ENCODE peak calls at places on chromosomes 4 and X, in seven cellular contexts. C, J, F, R, I, N and W are unnamed samples.

GRCh38 chrX:27336466-27337091 is 126.6 kb downstream of the PPP4R3C start:
- DNase-seq in I (peak; percentile 0), N (no peak), J (peak; percentile 23), R (peak; percentile 1), C (peak; percentile 35), F (peak; percentile 18), W (no peak)

GRCh38 chrX:19174401-19175025 is 52.2 kb upstream of the ADGRG2 start:
- DNase-seq in R (peak; percentile 83), C (no peak), N (no peak), I (peak; percentile 78), F (no peak), J (peak; percentile 81), W (peak; percentile 10)

GRCh38 chr4:99710681-99711345 is 53.2 kb upstream of the C4orf54 start:
- DNase-seq in J (no peak), F (no peak), R (no peak), C (no peak), N (no peak), I (no peak), W (no peak)

GRCh38 chrX:9595131-9595530 is 130.3 kb downstream of the TBL1X start:
- DNase-seq in C (no peak), R (no peak), I (peak; percentile 30), J (no peak), N (no peak), F (no peak), W (no peak)

GRCh38 chr4:11614426-11614825 is 185.7 kb upstream of the HS3ST1 start:
- DNase-seq in R (no peak), N (no peak), C (no peak), J (peak; percentile 28), I (no peak), F (no peak), W (no peak)

GRCh38 chr4:71259911-71260331 is 78.9 kb upstream of the SLC4A4 start:
- DNase-seq in J (no peak), R (no peak), F (no peak), N (no peak), I (peak; percentile 24), C (no peak), W (no peak)

GRCh38 chr4:67198757-67199156 is 346.5 kb downstream of the CENPC start:
- DNase-seq in I (peak; percentile 67), C (no peak), R (no peak), F (peak; percentile 4), J (peak; percentile 48), N (no peak), W (no peak)

GRCh38 chr4:67776746-67777145 is 22.6 kb upstream of the GNRHR start:
- DNase-seq in I (no peak), C (no peak), R (no peak), N (no peak), J (no peak), F (no peak), W (no peak)

GRCh38 chr4:17029432-17029831 is 131.0 kb upstream of the LDB2 start:
- DNase-seq in R (no peak), F (no peak), N (no peak), C (no peak), I (no peak), J (no peak), W (no peak)

GRCh38 chrX:31036895-31037294 is 34.9 kb downstream of the FTHL17 start:
- DNase-seq in C (peak; percentile 12), I (peak; percentile 31), R (peak; percentile 58), F (peak; percentile 24), J (peak; percentile 31), N (no peak), W (peak; percentile 1)

GRCh38 chr4:4227510-4228355 is 1.0 kb upstream of the OTOP1 start:
- DNase-seq in R (no peak), J (no peak), F (no peak), I (no peak), C (no peak), N (no peak), W (no peak)

GRCh38 chr4:37219251-37219650 is 25.3 kb upstream of the NWD2 start:
- DNase-seq in C (no peak), N (no peak), J (no peak), F (no peak), R (no peak), I (no peak), W (no peak)

GRCh38 chr4:168848977-168849687 is 160.9 kb downstream of the CBR4 start:
- DNase-seq in F (no peak), I (peak; percentile 81), N (no peak), R (no peak), J (no peak), C (no peak), W (no peak)

GRCh38 chr4:96293806-96294205 is 453.9 kb downstream of the PDHA2 start:
- DNase-seq in J (peak; percentile 15), I (no peak), R (no peak), C (peak; percentile 4), F (no peak), N (no peak), W (no peak)

GRCh38 chrX:23742174-23742692 is 843 bp downstream of the ACOT9 start:
- DNase-seq in N (no peak), C (no peak), J (peak; percentile 64), R (peak; percentile 81), I (peak; percentile 80), F (peak; percentile 18), W (peak; percentile 56)

GRCh38 chr4:21992330-21992729 is 43.8 kb upstream of the KCNIP4 start:
- DNase-seq in C (no peak), R (no peak), I (peak; percentile 92), J (no peak), F (no peak), N (no peak), W (peak; percentile 57)

GRCh38 chr4:47278631-47279030 is 184.9 kb downstream of the COMMD8 start:
- DNase-seq in F (no peak), R (peak; percentile 10), J (no peak), I (no peak), N (no peak), C (peak; percentile 59), W (no peak)

GRCh38 chrX:134622813-134623185 is 35.5 kb downstream of the PLAC1 start:
- DNase-seq in I (no peak), N (no peak), J (no peak), R (no peak), F (no peak), C (no peak), W (no peak)

GRCh38 chrX:27599928-27600327 is 9.8 kb downstream of the DCAF8L2 start:
- DNase-seq in I (peak; percentile 50), F (no peak), C (no peak), J (peak; percentile 42), N (no peak), R (no peak), W (no peak)

GRCh38 chr4:166128452-166128851 is 255.4 kb downstream of the TLL1 start:
- DNase-seq in J (no peak), F (no peak), C (no peak), N (no peak), I (peak; percentile 87), R (peak; percentile 57), W (no peak)

GRCh38 chr4:140689628-140690027 is 66.6 kb downstream of the TBC1D9 start:
- DNase-seq in F (no peak), N (no peak), R (no peak), C (no peak), J (no peak), I (no peak), W (no peak)

GRCh38 chr4:54941994-54942552 is 183.3 kb downstream of the KDR start:
- DNase-seq in N (peak; percentile 35), C (no peak), R (no peak), I (no peak), F (no peak), J (no peak), W (no peak)

GRCh38 chr4:57136281-57136680 is 26.1 kb upstream of the IGFBP7 start:
- DNase-seq in I (peak; percentile 60), R (peak; percentile 66), J (no peak), F (no peak), C (no peak), N (no peak), W (no peak)

GRCh38 chrX:2614911-2615310 is 76.2 kb upstream of the CD99 start:
- DNase-seq in F (no peak), C (no peak), I (peak; percentile 85), J (peak; percentile 57), R (peak; percentile 91), N (no peak), W (peak; percentile 43)

GRCh38 chr4:111434581-111434980 is 710.7 kb upstream of the FAM241A start:
- DNase-seq in F (no peak), C (no peak), I (peak; percentile 8), R (peak; percentile 41), J (no peak), N (no peak), W (no peak)

GRCh38 chr4:100348472-100348871 is 158.2 kb upstream of the DDIT4L start:
- DNase-seq in I (peak; percentile 85), J (peak; percentile 84), R (peak; percentile 89), C (no peak), N (no peak), F (no peak), W (peak; percentile 14)

GRCh38 chrX:138771042-138771441 is 59.5 kb upstream of the FGF13 start:
- DNase-seq in R (no peak), N (no peak), F (no peak), J (no peak), C (no peak), I (peak; percentile 18), W (no peak)

GRCh38 chrX:138769918-138770317 is 58.4 kb upstream of the FGF13 start:
- DNase-seq in N (no peak), J (no peak), R (no peak), F (no peak), I (no peak), C (no peak), W (no peak)

GRCh38 chrX:138777230-138777629 is 65.7 kb upstream of the FGF13 start:
- DNase-seq in C (no peak), I (no peak), N (no peak), R (no peak), J (no peak), F (no peak), W (no peak)

GRCh38 chrX:138775501-138775900 is 64.0 kb upstream of the FGF13 start:
- DNase-seq in N (no peak), C (no peak), I (peak; percentile 61), R (peak; percentile 24), J (peak; percentile 26), F (peak; percentile 18), W (peak; percentile 5)
- TF ChIP-seq CTCF in N (peak; percentile 10), C (peak; percentile 45), I (peak; percentile 45), R (peak; percentile 29), J (peak; percentile 35), F (no peak), W (peak; percentile 44)

DNA sequence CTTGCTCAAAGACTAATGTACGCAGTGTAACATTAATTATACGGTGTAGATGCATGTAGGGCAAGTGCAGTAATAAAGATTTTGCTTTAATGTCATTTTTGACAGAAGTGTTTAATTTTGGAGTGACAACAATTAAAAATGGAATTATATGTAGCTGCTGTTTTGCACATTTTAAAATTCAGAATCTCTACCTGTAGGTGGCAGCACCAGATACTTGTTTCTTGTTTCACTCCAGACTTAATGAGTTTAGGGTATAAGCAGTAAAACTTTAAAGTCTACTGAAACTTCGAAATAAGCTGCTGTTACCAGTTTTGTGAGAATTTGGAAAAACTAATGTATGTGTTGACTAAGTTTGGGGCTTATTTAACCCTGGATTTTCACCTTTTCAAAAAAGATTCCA is 144.9 kb downstream of the POLA1 start:
- DNase-seq in I (peak; percentile 64), J (peak; percentile 31), R (peak; percentile 46), F (peak; percentile 6), C (no peak), N (no peak), W (peak; percentile 16)
- TF ChIP-seq CTCF in I (peak; percentile 53), J (peak; percentile 73), R (no peak), F (peak; percentile 34), C (peak; percentile 68), N (peak; percentile 38), W (peak; percentile 51)

GRCh38 chr4:2252530-2252924 is 9.4 kb downstream of the MXD4 start:
- DNase-seq in I (no peak), R (no peak), C (no peak), J (no peak), N (peak; percentile 12), F (no peak), W (no peak)
- TF ChIP-seq CTCF in I (no peak), R (no peak), C (no peak), J (no peak), N (no peak), F (no peak), W (no peak)

GRCh38 chrX:55489315-55490009 is at the start of gene USP51:
- DNase-seq in J (peak; percentile 11), R (peak; percentile 53), C (peak; percentile 39), I (peak; percentile 68), N (peak; percentile 25), F (peak; percentile 44), W (peak; percentile 27)
- TF ChIP-seq CTCF in J (peak; percentile 37), R (no peak), C (no peak), I (peak; percentile 4), N (no peak), F (peak; percentile 22), W (no peak)